ENCODE peak calls at places on chromosomes 7 and 10, in ten cellular contexts. C is coronary artery, T is ovary, I is dorsolateral prefrontal cortex, N is lower lobe of right lung, V is GM23338, Y is neural progenitor cell, G is mucosa of descending colon, A is epithelial cell of esophagus, Q is heart left ventricle. S is an unnamed sample.

GRCh38 chr10:63258920-63259678 is 126.0 kb downstream of the NRBF2 start:
- DNase-seq in Y (no peak), Q (no peak), G (no peak), A (no peak), N (no peak), C (no peak), I (no peak), V (no peak), T (no peak), S (no peak)

GRCh38 chr10:132185601-132186487 is 904 bp upstream of the DPYSL4 start:
- DNase-seq in Q (no peak), G (peak), V (peak), T (no peak), N (no peak), C (no peak), I (no peak), Y (peak), A (peak), S (peak)

GRCh38 chr7:18573410-18574234 is 78.1 kb downstream of the HDAC9 start:
- DNase-seq in C (no peak), A (no peak), G (no peak), Y (no peak), T (no peak), V (no peak), Q (peak), I (peak), N (no peak), S (no peak)

GRCh38 chr7:20786779-20787651 is at the start of gene SP8:
- DNase-seq in C (no peak), I (peak), Q (no peak), A (peak), G (no peak), Y (peak), T (no peak), V (peak), N (no peak), S (peak)

GRCh38 chr7:139993592-139993991 is 69.2 kb downstream of the PARP12 start:
- DNase-seq in N (no peak), I (no peak), A (no peak), C (no peak), G (no peak), V (no peak), Y (no peak), T (no peak), Q (no peak), S (no peak)

GRCh38 chr7:40772096-40772495 is 637.3 kb downstream of the SUGCT start:
- DNase-seq in Y (no peak), V (no peak), T (no peak), N (no peak), Q (no peak), A (no peak), G (no peak), I (no peak), C (no peak), S (no peak)

GRCh38 chr7:84204655-84205054 is 10.1 kb upstream of the SEMA3A start:
- DNase-seq in I (no peak), V (no peak), C (no peak), N (no peak), G (no peak), A (peak), Q (no peak), T (no peak), Y (no peak), S (peak)

GRCh38 chr10:90179696-90180407 is 478.5 kb downstream of the KIF20B start:
- DNase-seq in A (peak), Y (no peak), G (no peak), T (no peak), N (no peak), Q (no peak), C (peak), I (no peak), V (no peak), S (peak)

GRCh38 chr7:1758417-1758858 is 88.4 kb downstream of the ELFN1 start:
- DNase-seq in V (peak), Q (no peak), G (no peak), N (peak), A (peak), Y (peak), T (no peak), C (no peak), I (peak), S (peak)

GRCh38 chr7:16728811-16729210 is 24.7 kb upstream of the TSPAN13 start:
- DNase-seq in N (no peak), Y (no peak), A (no peak), G (no peak), I (no peak), T (no peak), C (no peak), V (no peak), Q (no peak), S (no peak)

GRCh38 chr7:100693312-100694195 is 496 bp downstream of the GIGYF1 start:
- DNase-seq in I (no peak), N (peak), Q (no peak), A (no peak), V (peak), Y (peak), C (no peak), T (peak), G (peak), S (no peak)

GRCh38 chr7:18976715-18977466 is 140.5 kb downstream of the TWIST1 start:
- DNase-seq in A (no peak), N (no peak), G (no peak), Y (no peak), C (no peak), V (no peak), I (no peak), T (no peak), Q (no peak), S (no peak)

GRCh38 chr10:22429146-22429545 is 83.8 kb downstream of the SPAG6 start:
- DNase-seq in Y (no peak), V (no peak), C (no peak), Q (no peak), A (no peak), T (no peak), I (no peak), G (no peak), N (no peak), S (no peak)

GRCh38 chr7:35280854-35281253 is 27.0 kb upstream of the TBX20 start:
- DNase-seq in T (no peak), V (peak), G (no peak), A (no peak), I (no peak), C (no peak), N (no peak), Y (peak), Q (no peak), S (no peak)

GRCh38 chr10:97921581-97922377 is 72.1 kb downstream of the GOLGA7B start:
- DNase-seq in N (no peak), Q (peak), T (no peak), A (no peak), V (no peak), Y (no peak), C (no peak), I (no peak), G (no peak), S (no peak)

GRCh38 chr7:44258865-44259546 is 58.2 kb downstream of the YKT6 start:
- DNase-seq in T (no peak), Y (no peak), A (no peak), Q (no peak), N (no peak), C (no peak), I (no peak), V (no peak), G (no peak), S (no peak)

GRCh38 chr7:46569117-46569433 is 648.0 kb upstream of the IGFBP3 start:
- DNase-seq in V (no peak), Y (peak), T (no peak), I (no peak), A (peak), G (no peak), N (no peak), C (no peak), Q (no peak), S (peak)

GRCh38 chr7:50661345-50662058 is 96.3 kb upstream of the DDC start:
- DNase-seq in Y (no peak), Q (no peak), C (peak), V (no peak), N (no peak), I (no peak), T (no peak), A (no peak), G (no peak), S (no peak)

GRCh38 chr7:96388166-96388565 is 66.3 kb upstream of the SLC25A13 start:
- DNase-seq in G (no peak), T (no peak), C (no peak), I (no peak), N (no peak), Y (no peak), Q (no peak), A (peak), V (no peak), S (peak)

GRCh38 chr7:103712991-103713778 is 267.2 kb upstream of the SLC26A5 start:
- DNase-seq in T (no peak), I (no peak), Q (no peak), Y (no peak), C (no peak), V (no peak), G (no peak), A (no peak), N (no peak), S (no peak)

GRCh38 chr10:20742737-20743136 is 154.4 kb downstream of the NEBL start:
- DNase-seq in G (no peak), A (no peak), Y (no peak), C (no peak), I (no peak), V (no peak), N (no peak), Q (no peak), T (no peak), S (no peak)

GRCh38 chr7:46229409-46229808 is 308.3 kb upstream of the IGFBP3 start:
- DNase-seq in T (no peak), I (no peak), A (peak), Q (no peak), G (no peak), N (no peak), V (no peak), Y (no peak), C (no peak), S (peak)

GRCh38 chr7:116138202-116138801 is 72.0 kb upstream of the TES start:
- DNase-seq in Y (peak), Q (no peak), I (no peak), N (no peak), T (no peak), A (peak), G (no peak), V (peak), C (no peak), S (peak)

GRCh38 chr10:119473715-119474230 is 68.7 kb downstream of the RGS10 start:
- DNase-seq in G (no peak), I (no peak), V (no peak), A (no peak), C (no peak), N (no peak), Q (no peak), T (no peak), Y (no peak), S (no peak)

GRCh38 chr10:110373059-110373458 is 68.3 kb upstream of the SMNDC1 start:
- DNase-seq in G (no peak), I (no peak), A (peak), Q (no peak), C (no peak), V (no peak), N (no peak), T (no peak), Y (no peak), S (peak)

GRCh38 chr10:112763916-112764520 is 186.0 kb upstream of the TCF7L2 start:
- DNase-seq in Y (no peak), G (no peak), I (no peak), Q (no peak), A (no peak), C (no peak), T (no peak), N (no peak), V (no peak), S (no peak)

GRCh38 chr10:42769653-42770052 is 12.9 kb upstream of the BMS1 start:
- DNase-seq in G (peak), C (no peak), I (no peak), Y (no peak), T (no peak), N (no peak), V (peak), A (peak), Q (no peak), S (no peak)

GRCh38 chr7:5699951-5700384 is 81.5 kb downstream of the RNF216 start:
- DNase-seq in Q (no peak), C (no peak), G (no peak), V (peak), Y (peak), N (no peak), A (no peak), T (no peak), I (no peak), S (no peak)

GRCh38 chr10:58588673-58589265 is 76.1 kb downstream of the BICC1 start:
- DNase-seq in V (peak), T (no peak), A (peak), N (no peak), G (no peak), C (no peak), Q (no peak), I (no peak), Y (peak), S (peak)

GRCh38 chr10:29428486-29428885 is 139.6 kb downstream of the LYZL1 start:
- DNase-seq in Y (no peak), C (no peak), Q (no peak), A (no peak), I (no peak), G (no peak), T (no peak), V (no peak), N (no peak), S (no peak)

GRCh38 chr10:68302871-68303270 is 29.0 kb upstream of the HNRNPH3 start:
- DNase-seq in A (no peak), C (no peak), N (no peak), Y (no peak), Q (no peak), V (no peak), I (no peak), T (no peak), G (no peak), S (no peak)

GRCh38 chr7:70810558-70811139 is 321.3 kb upstream of the GALNT17 start:
- DNase-seq in N (no peak), G (no peak), V (no peak), I (no peak), Q (no peak), Y (no peak), A (no peak), T (no peak), C (no peak), S (no peak)

GRCh38 chr7:29369909-29370488 is 175.4 kb downstream of the CHN2 start:
- DNase-seq in Q (no peak), V (peak), Y (no peak), T (no peak), I (no peak), G (no peak), A (peak), C (no peak), N (no peak), S (peak)

GRCh38 chr7:18116661-18117060 is 89.0 kb upstream of the PRPS1L1 start:
- DNase-seq in I (no peak), T (no peak), G (no peak), Y (no peak), Q (no peak), V (no peak), C (no peak), A (no peak), N (no peak), S (no peak)

GRCh38 chr7:150631084-150631824 is 931 bp downstream of the GIMAP6 start:
- DNase-seq in Y (no peak), N (peak), I (no peak), C (no peak), V (no peak), T (no peak), G (peak), A (no peak), Q (peak), S (no peak)

GRCh38 chr10:101694056-101694673 is 805 bp downstream of the FBXW4 start:
- DNase-seq in T (peak), C (peak), V (peak), I (no peak), N (peak), G (peak), Y (peak), A (peak), Q (peak), S (peak)

GRCh38 chr7:107147464-107148214 is 21.2 kb upstream of the HBP1 start:
- DNase-seq in Q (no peak), G (no peak), I (no peak), Y (peak), V (peak), A (peak), T (peak), N (no peak), C (no peak), S (peak)

GRCh38 chr10:79181227-79181626 is 112.5 kb downstream of the ZMIZ1 start:
- DNase-seq in G (no peak), T (no peak), C (no peak), A (no peak), Y (no peak), N (no peak), V (no peak), Q (no peak), I (no peak), S (no peak)

GRCh38 chr10:92241501-92241900 is 49.4 kb downstream of the CPEB3 start:
- DNase-seq in G (no peak), T (no peak), I (no peak), C (no peak), N (no peak), Q (no peak), Y (no peak), V (no peak), A (no peak), S (no peak)

GRCh38 chr7:91050677-91051076 is 213.6 kb upstream of the FZD1 start:
- DNase-seq in G (no peak), V (no peak), T (no peak), C (no peak), I (no peak), N (no peak), Y (no peak), Q (no peak), A (no peak), S (no peak)

DNA sequence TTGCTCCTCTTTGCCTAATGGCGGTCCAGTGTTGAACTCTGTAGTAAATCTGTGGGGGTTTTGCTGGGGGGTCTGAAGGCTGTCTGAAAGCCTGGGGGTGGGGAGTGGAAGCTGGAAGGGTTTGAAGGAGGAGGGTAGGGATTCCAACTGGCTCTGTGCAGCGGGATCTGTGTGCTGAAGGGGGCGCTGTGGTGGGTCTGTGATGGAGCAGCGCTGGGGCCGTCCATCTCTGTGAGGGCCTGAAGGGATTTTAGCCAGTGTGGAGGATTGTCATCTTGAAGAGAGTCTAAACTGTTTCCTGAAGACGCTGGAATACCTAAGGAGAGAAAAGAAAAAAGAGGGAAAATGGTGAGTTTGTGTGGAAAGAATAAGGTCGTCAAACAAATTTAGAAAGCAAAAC is 129.2 kb downstream of the STRA8 start:
- DNase-seq in C (no peak), T (no peak), I (no peak), G (no peak), A (no peak), Q (no peak), Y (peak), V (peak), N (no peak), S (no peak)
- TF ChIP-seq CTCF in C (no peak), T (no peak), I (no peak), G (no peak), A (peak), Q (no peak), Y (peak), V (peak), N (no peak), S (peak)

DNA sequence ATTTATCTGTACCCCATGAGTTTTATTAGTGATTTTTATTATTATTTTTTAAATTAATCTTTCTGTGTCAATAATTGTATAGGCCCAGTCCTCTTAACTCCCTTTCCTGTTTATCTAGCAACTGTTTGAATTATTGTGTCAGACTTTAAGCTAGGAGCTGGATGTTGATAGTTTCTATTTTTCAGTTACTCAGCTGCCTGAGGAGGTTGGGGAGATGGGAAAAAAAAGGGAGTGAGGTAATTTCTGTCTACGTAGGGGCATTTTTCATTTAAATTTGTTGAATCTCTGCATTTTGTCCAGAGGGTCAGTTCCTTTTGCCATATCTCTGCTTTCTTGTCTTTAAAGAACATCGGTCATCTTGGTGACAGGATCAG is 5.0 kb upstream of the ZNF518A start:
- DNase-seq in Q (no peak), G (no peak), Y (no peak), I (no peak), C (no peak), N (no peak), A (peak), V (no peak), T (no peak), S (peak)
- H3K4me3 ChIP-seq in Q (no peak), G (no peak), Y (peak), I (no peak), C (no peak), N (no peak), A (no peak), V (peak), T (no peak), S (no peak)

GRCh38 chr7:7653568-7654187 is 13.1 kb downstream of the UMAD1 start:
- DNase-seq in N (no peak), A (peak), G (no peak), I (no peak), T (no peak), V (peak), C (no peak), Y (peak), Q (no peak), S (peak)
- TF ChIP-seq CTCF in N (peak), A (peak), G (peak), I (no peak), T (no peak), V (peak), C (no peak), Y (peak), Q (peak), S (peak)

DNA sequence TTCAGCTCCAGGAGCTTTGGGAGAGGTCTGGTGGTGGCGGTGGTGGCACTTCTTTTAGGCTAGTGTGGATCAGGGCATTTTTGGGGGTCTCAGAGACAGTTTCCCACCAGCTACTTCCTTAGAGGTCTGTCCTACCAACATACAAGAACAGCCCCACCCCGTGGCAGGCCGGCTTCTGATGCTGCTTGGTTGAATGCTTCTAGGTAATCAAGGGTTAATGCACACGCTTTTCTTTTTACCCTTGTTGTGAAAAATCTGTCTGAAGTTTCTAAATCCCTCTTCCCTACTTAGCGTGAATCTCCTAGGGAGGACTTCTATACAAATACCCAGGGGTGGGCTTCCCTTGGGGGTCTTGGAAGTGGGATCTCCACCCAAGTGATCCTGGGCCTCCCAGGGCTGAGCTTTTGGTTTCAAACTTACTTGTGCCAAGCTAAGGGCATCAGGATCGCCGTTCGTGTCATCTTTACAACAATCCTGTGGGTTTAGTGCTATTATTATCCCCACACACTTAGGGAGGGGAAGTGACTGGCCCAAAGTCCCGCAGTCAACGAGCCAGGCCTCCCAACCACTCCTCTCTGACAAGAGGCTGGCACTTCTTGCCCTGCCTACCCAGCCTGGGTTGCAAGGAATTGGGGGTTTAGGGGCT is 1.7 kb downstream of the SH2B2 start:
- DNase-seq in Y (peak), G (no peak), V (no peak), Q (no peak), A (no peak), C (no peak), N (no peak), T (no peak), I (no peak), S (no peak)
- H3K4me3 ChIP-seq in Y (peak), G (no peak), V (peak), Q (no peak), A (no peak), C (peak), N (peak), T (peak), I (peak), S (no peak)

S was measured in bronchial epithelial cell.